ENCODE peak calls at places on chromosomes 3 and 15, in four cellular contexts. One of them, this sample, is unnamed.

GRCh38 chr3:49841126-49841525 is 15.2 kb downstream of the TRAIP start:
- DNase-seq in cardiac muscle cell: peak; percentile 49
- DNase-seq in sigmoid colon: no peak
- DNase-seq in psoas muscle: no peak
- DNase-seq in this sample: no peak

GRCh38 chr3:102181202-102181920 is 253.5 kb upstream of the ZPLD1 start:
- DNase-seq in cardiac muscle cell: peak; percentile 5
- DNase-seq in sigmoid colon: no peak
- DNase-seq in psoas muscle: no peak
- DNase-seq in this sample: no peak

GRCh38 chr3:12237912-12238650 is 50.8 kb upstream of the PPARG start:
- DNase-seq in cardiac muscle cell: no peak
- DNase-seq in sigmoid colon: no peak
- DNase-seq in psoas muscle: no peak
- DNase-seq in this sample: peak; percentile 57

GRCh38 chr3:87987952-87988351 is 70.9 kb downstream of the CGGBP1 start:
- DNase-seq in cardiac muscle cell: no peak
- DNase-seq in sigmoid colon: no peak
- DNase-seq in psoas muscle: no peak
- DNase-seq in this sample: no peak

GRCh38 chr3:34284959-34285358 is 486.5 kb downstream of the PDCD6IP start:
- DNase-seq in cardiac muscle cell: no peak
- DNase-seq in sigmoid colon: no peak
- DNase-seq in psoas muscle: no peak
- DNase-seq in this sample: no peak

GRCh38 chr3:64188810-64189560 is 36.3 kb downstream of the PRICKLE2 start:
- DNase-seq in cardiac muscle cell: peak; percentile 8
- DNase-seq in sigmoid colon: peak; percentile 76
- DNase-seq in psoas muscle: no peak
- DNase-seq in this sample: peak; percentile 95

GRCh38 chr3:126028096-126028495 is 55.8 kb downstream of the SLC41A3 start:
- DNase-seq in cardiac muscle cell: no peak
- DNase-seq in sigmoid colon: peak; percentile 25
- DNase-seq in psoas muscle: no peak
- DNase-seq in this sample: no peak

GRCh38 chr3:170425491-170426239 is 7.0 kb downstream of the CLDN11 start:
- DNase-seq in cardiac muscle cell: no peak
- DNase-seq in sigmoid colon: no peak
- DNase-seq in psoas muscle: no peak
- DNase-seq in this sample: no peak

GRCh38 chr3:29822051-29822450 is 541.2 kb downstream of the RBMS3 start:
- DNase-seq in cardiac muscle cell: no peak
- DNase-seq in sigmoid colon: no peak
- DNase-seq in psoas muscle: no peak
- DNase-seq in this sample: no peak

GRCh38 chr3:105254154-105254553 is 112.6 kb upstream of the ALCAM start:
- DNase-seq in cardiac muscle cell: no peak
- DNase-seq in sigmoid colon: no peak
- DNase-seq in psoas muscle: no peak
- DNase-seq in this sample: no peak

GRCh38 chr15:58383876-58384275 is 47.9 kb upstream of the LIPC start:
- DNase-seq in cardiac muscle cell: no peak
- DNase-seq in sigmoid colon: no peak
- DNase-seq in psoas muscle: no peak
- DNase-seq in this sample: no peak

GRCh38 chr3:73071952-73072351 is 10.5 kb downstream of the EBLN2 start:
- DNase-seq in cardiac muscle cell: no peak
- DNase-seq in sigmoid colon: no peak
- DNase-seq in psoas muscle: no peak
- DNase-seq in this sample: no peak

GRCh38 chr15:43239732-43240491 is 19.1 kb upstream of the EPB42 start:
- DNase-seq in cardiac muscle cell: no peak
- DNase-seq in sigmoid colon: no peak
- DNase-seq in psoas muscle: no peak
- DNase-seq in this sample: peak; percentile 69

GRCh38 chr3:61956236-61956635 is 394.9 kb downstream of the PTPRG start:
- DNase-seq in cardiac muscle cell: no peak
- DNase-seq in sigmoid colon: no peak
- DNase-seq in psoas muscle: no peak
- DNase-seq in this sample: no peak

GRCh38 chr15:36315649-36316048 is 263.8 kb upstream of the CDIN1 start:
- DNase-seq in cardiac muscle cell: no peak
- DNase-seq in sigmoid colon: no peak
- DNase-seq in psoas muscle: no peak
- DNase-seq in this sample: no peak

GRCh38 chr3:41693799-41694198 is 268.1 kb downstream of the ULK4 start:
- DNase-seq in cardiac muscle cell: no peak
- DNase-seq in sigmoid colon: no peak
- DNase-seq in psoas muscle: no peak
- DNase-seq in this sample: no peak

GRCh38 chr3:45078910-45079522 is 52.9 kb downstream of the CLEC3B start:
- DNase-seq in cardiac muscle cell: no peak
- DNase-seq in sigmoid colon: no peak
- DNase-seq in psoas muscle: no peak
- DNase-seq in this sample: no peak

GRCh38 chr3:157070186-157070585 is 89.8 kb downstream of the CCNL1 start:
- DNase-seq in cardiac muscle cell: no peak
- DNase-seq in sigmoid colon: no peak
- DNase-seq in psoas muscle: no peak
- DNase-seq in this sample: no peak

GRCh38 chr3:178072391-178072790 is 463.8 kb upstream of the KCNMB2 start:
- DNase-seq in cardiac muscle cell: no peak
- DNase-seq in sigmoid colon: no peak
- DNase-seq in psoas muscle: no peak
- DNase-seq in this sample: no peak

GRCh38 chr15:98663606-98664005 is 15.3 kb downstream of the IGF1R start:
- DNase-seq in cardiac muscle cell: no peak
- DNase-seq in sigmoid colon: no peak
- DNase-seq in psoas muscle: no peak
- DNase-seq in this sample: no peak

GRCh38 chr3:36212291-36212690 is 168.0 kb upstream of the STAC start:
- DNase-seq in cardiac muscle cell: no peak
- DNase-seq in sigmoid colon: no peak
- DNase-seq in psoas muscle: no peak
- DNase-seq in this sample: no peak

GRCh38 chr15:39127925-39128617 is 452.8 kb upstream of the THBS1 start:
- DNase-seq in cardiac muscle cell: peak; percentile 51
- DNase-seq in sigmoid colon: no peak
- DNase-seq in psoas muscle: no peak
- DNase-seq in this sample: peak; percentile 98

GRCh38 chr3:133461291-133461690 is 61.4 kb downstream of the BFSP2 start:
- DNase-seq in cardiac muscle cell: no peak
- DNase-seq in sigmoid colon: no peak
- DNase-seq in psoas muscle: no peak
- DNase-seq in this sample: no peak

GRCh38 chr3:52782412-52783210 is 5.2 kb downstream of the ITIH1 start:
- DNase-seq in cardiac muscle cell: no peak
- DNase-seq in sigmoid colon: peak; percentile 38
- DNase-seq in psoas muscle: no peak
- DNase-seq in this sample: no peak

GRCh38 chr3:141095546-141095937 is 44.4 kb downstream of the SPSB4 start:
- DNase-seq in cardiac muscle cell: no peak
- DNase-seq in sigmoid colon: no peak
- DNase-seq in psoas muscle: no peak
- DNase-seq in this sample: no peak

GRCh38 chr15:51750942-51751686 is at the start of gene TMOD2:
- DNase-seq in cardiac muscle cell: peak; percentile 63
- DNase-seq in sigmoid colon: peak; percentile 72
- DNase-seq in psoas muscle: peak; percentile 72
- DNase-seq in this sample: no peak

GRCh38 chr3:16103472-16103871 is 71.0 kb upstream of the GALNT15 start:
- DNase-seq in cardiac muscle cell: no peak
- DNase-seq in sigmoid colon: peak; percentile 72
- DNase-seq in psoas muscle: no peak
- DNase-seq in this sample: peak; percentile 71

GRCh38 chr15:80160570-80161156 is 7.9 kb downstream of the FAH start:
- DNase-seq in cardiac muscle cell: peak; percentile 35
- DNase-seq in sigmoid colon: peak; percentile 78
- DNase-seq in psoas muscle: peak; percentile 60
- DNase-seq in this sample: peak; percentile 37

GRCh38 chr3:152298393-152299242 is 29.9 kb downstream of the MBNL1 start:
- DNase-seq in cardiac muscle cell: peak; percentile 45
- DNase-seq in sigmoid colon: peak; percentile 86
- DNase-seq in psoas muscle: peak; percentile 77
- DNase-seq in this sample: peak; percentile 51

GRCh38 chr3:100277255-100277800 is 16.5 kb downstream of the TBC1D23 start:
- DNase-seq in cardiac muscle cell: no peak
- DNase-seq in sigmoid colon: no peak
- DNase-seq in psoas muscle: no peak
- DNase-seq in this sample: no peak

GRCh38 chr15:40091861-40092415 is 16.7 kb downstream of the BMF start:
- DNase-seq in cardiac muscle cell: peak; percentile 52
- DNase-seq in sigmoid colon: no peak
- DNase-seq in psoas muscle: no peak
- DNase-seq in this sample: no peak

GRCh38 chr15:25852027-25852426 is 11.1 kb downstream of the ATP10A start:
- DNase-seq in cardiac muscle cell: no peak
- DNase-seq in sigmoid colon: no peak
- DNase-seq in psoas muscle: no peak
- DNase-seq in this sample: no peak

GRCh38 chr3:13582366-13583250 is 33.7 kb downstream of the FBLN2 start:
- DNase-seq in cardiac muscle cell: no peak
- DNase-seq in sigmoid colon: peak; percentile 61
- DNase-seq in psoas muscle: no peak
- DNase-seq in this sample: no peak

GRCh38 chr3:166114448-166114847 is 277.2 kb upstream of the BCHE start:
- DNase-seq in cardiac muscle cell: no peak
- DNase-seq in sigmoid colon: no peak
- DNase-seq in psoas muscle: no peak
- DNase-seq in this sample: no peak
- H3K4me3 ChIP-seq in cardiac muscle cell: no peak overlapping the region
- H3K4me3 ChIP-seq in sigmoid colon: no peak overlapping the region
- H3K4me3 ChIP-seq in psoas muscle: no peak overlapping the region
- H3K4me3 ChIP-seq in this sample: no peak overlapping the region

GRCh38 chr3:124767691-124768090 is 37.4 kb downstream of the UMPS start:
- DNase-seq in cardiac muscle cell: no peak
- DNase-seq in sigmoid colon: no peak
- DNase-seq in psoas muscle: peak; percentile 18
- DNase-seq in this sample: no peak

GRCh38 chr3:124767259-124767658 is 37.0 kb downstream of the UMPS start:
- DNase-seq in cardiac muscle cell: no peak
- DNase-seq in sigmoid colon: no peak
- DNase-seq in psoas muscle: peak; percentile 15
- DNase-seq in this sample: no peak

GRCh38 chr3:124770341-124771082 is 40.3 kb downstream of the UMPS start:
- DNase-seq in cardiac muscle cell: peak; percentile 91
- DNase-seq in sigmoid colon: no peak
- DNase-seq in psoas muscle: peak; percentile 78
- DNase-seq in this sample: no peak

GRCh38 chr3:124769462-124769861 is 39.2 kb downstream of the UMPS start:
- DNase-seq in cardiac muscle cell: no peak
- DNase-seq in sigmoid colon: no peak
- DNase-seq in psoas muscle: peak; percentile 31
- DNase-seq in this sample: no peak

GRCh38 chr3:124768812-124769211 is 38.6 kb downstream of the UMPS start:
- DNase-seq in cardiac muscle cell: peak; percentile 68
- DNase-seq in sigmoid colon: no peak
- DNase-seq in psoas muscle: peak; percentile 55
- DNase-seq in this sample: no peak
- H3K36me3 ChIP-seq in cardiac muscle cell: no peaks in the 10 kb centered on the region
- H3K36me3 ChIP-seq in sigmoid colon: peaks cover 48% of the 10 kb centered on the region
- H3K36me3 ChIP-seq in psoas muscle: no peaks in the 10 kb centered on the region
- H3K36me3 ChIP-seq in this sample: peaks cover 24% of the 10 kb centered on the region

GRCh38 chr3:46408853-46409252 is 1.8 kb downstream of the CCRL2 start:
- DNase-seq in cardiac muscle cell: no peak
- DNase-seq in sigmoid colon: no peak
- DNase-seq in psoas muscle: no peak
- DNase-seq in this sample: no peak

GRCh38 chr3:46406440-46406785 is 453 bp downstream of the CCR5AS start:
- DNase-seq in cardiac muscle cell: no peak
- DNase-seq in sigmoid colon: peak; percentile 68
- DNase-seq in psoas muscle: no peak
- DNase-seq in this sample: no peak

GRCh38 chr3:46407976-46408375 is 917 bp downstream of the CCRL2 start:
- DNase-seq in cardiac muscle cell: no peak
- DNase-seq in sigmoid colon: no peak
- DNase-seq in psoas muscle: peak; percentile 89
- DNase-seq in this sample: no peak

GRCh38 chr3:46406786-46407611 is at the start of the genes CCR5AS and CCRL2:
- DNase-seq in cardiac muscle cell: peak; percentile 37
- DNase-seq in sigmoid colon: peak; percentile 76
- DNase-seq in psoas muscle: peak; percentile 68
- DNase-seq in this sample: peak; percentile 44

DNA sequence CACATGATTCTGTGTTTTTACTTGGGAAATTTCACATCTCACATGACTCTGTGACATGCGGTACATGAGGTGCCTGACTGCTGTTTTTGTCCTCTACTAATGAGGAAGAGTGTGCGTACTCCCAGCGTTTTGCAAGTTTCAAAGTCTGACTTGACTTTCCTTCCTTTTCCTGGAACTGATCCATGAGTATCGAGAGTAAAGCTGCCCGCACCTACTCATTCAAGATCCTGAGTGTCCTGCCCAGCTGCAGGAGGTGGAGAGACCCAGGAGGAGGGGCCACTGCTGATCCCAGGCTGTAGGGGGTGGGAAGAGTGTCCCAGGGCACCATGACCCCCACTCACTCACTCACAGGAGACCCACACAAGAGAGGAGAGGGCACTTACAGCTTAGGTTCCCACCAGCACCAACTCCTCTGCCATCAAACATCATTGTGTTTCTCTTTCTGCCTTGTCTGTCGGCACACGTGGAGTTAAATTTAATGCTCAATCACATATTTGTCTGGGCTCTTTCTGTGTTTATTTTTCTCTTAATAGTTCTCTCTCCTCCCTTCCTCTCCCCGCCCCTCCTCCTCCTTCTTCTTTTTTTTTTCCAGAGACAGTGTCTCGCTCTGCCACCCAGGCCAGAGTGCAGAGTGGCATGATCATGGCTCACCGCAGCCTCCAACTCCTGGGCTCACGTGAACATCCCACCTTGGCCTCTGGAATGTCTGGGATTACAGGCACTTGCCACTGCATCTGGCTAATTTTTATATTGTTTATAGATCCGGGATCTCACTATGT is 1.4 kb downstream of the CCR5AS start:
- DNase-seq in cardiac muscle cell: no peak
- DNase-seq in sigmoid colon: peak; percentile 70
- DNase-seq in psoas muscle: no peak
- DNase-seq in this sample: peak; percentile 34
- H3K4me3 ChIP-seq in cardiac muscle cell: no peak overlapping the region
- H3K4me3 ChIP-seq in sigmoid colon: no peak overlapping the region
- H3K4me3 ChIP-seq in psoas muscle: no peak overlapping the region
- H3K4me3 ChIP-seq in this sample: no peak overlapping the region

GRCh38 chr3:32733631-32734229 is 48.7 kb downstream of the CNOT10 start:
- DNase-seq in cardiac muscle cell: peak; percentile 47
- DNase-seq in sigmoid colon: no peak
- DNase-seq in psoas muscle: no peak
- DNase-seq in this sample: no peak

DNA sequence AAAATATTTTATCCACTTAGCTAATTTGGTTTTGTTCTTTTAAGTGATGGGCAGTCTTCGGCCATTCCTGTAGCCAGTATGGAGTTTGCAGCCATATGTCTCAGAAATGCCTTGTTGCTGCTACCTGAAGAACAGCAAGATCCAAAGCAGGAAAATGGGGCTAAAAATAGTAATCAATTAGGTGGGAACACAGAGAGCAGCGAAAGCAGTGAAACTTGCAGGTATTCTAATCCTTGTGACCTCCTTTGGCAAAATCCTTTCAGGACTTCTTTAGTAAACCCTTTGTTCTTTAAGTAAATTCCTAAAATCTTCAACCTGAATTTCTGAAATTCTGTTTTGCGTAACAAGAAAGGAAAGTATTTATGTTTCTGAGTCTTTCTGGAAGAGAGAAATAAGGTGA is 49.8 kb downstream of the CNOT10 start:
- DNase-seq in cardiac muscle cell: no peak
- DNase-seq in sigmoid colon: no peak
- DNase-seq in psoas muscle: no peak
- DNase-seq in this sample: no peak
- H3K36me3 ChIP-seq in cardiac muscle cell: peaks cover 10% of the 10 kb centered on the region
- H3K36me3 ChIP-seq in sigmoid colon: no peaks in the 10 kb centered on the region
- H3K36me3 ChIP-seq in psoas muscle: no peaks in the 10 kb centered on the region
- H3K36me3 ChIP-seq in this sample: peaks cover 18% of the 10 kb centered on the region

This sample was measured in SJSA1.